ENCODE peak calls at places on chromosomes 13 and 19, in seven cellular contexts. Z, L, C, N, D, U and G are unnamed samples.

GRCh38 chr13:33464345-33464744 is 178.8 kb upstream of the STARD13 start:
- DNase-seq in U (no peak), Z (no peak), L (no peak), C (no peak), N (no peak), D (no peak), G (no peak)

GRCh38 chr19:52196256-52196967 is 6.6 kb downstream of the PPP2R1A start:
- DNase-seq in L (no peak), D (no peak), Z (no peak), C (no peak), U (no peak), N (no peak), G (no peak)

GRCh38 chr19:40588110-40588854 is 11.6 kb downstream of the SHKBP1 start:
- DNase-seq in Z (peak), C (no peak), N (peak), U (no peak), L (no peak), D (no peak), G (peak)

GRCh38 chr19:54029930-54030490 is 33.7 kb downstream of the VSTM1 start:
- DNase-seq in U (peak), D (peak), Z (peak), N (peak), L (peak), C (no peak), G (peak)

GRCh38 chr19:17391371-17392151 is 2.4 kb downstream of the CCDC194 start:
- DNase-seq in U (no peak), N (no peak), C (no peak), Z (no peak), L (no peak), D (no peak), G (no peak)

GRCh38 chr13:95754069-95754468 is 77.1 kb downstream of the DNAJC3 start:
- DNase-seq in D (no peak), C (no peak), L (no peak), Z (peak), U (no peak), N (no peak), G (no peak)

GRCh38 chr19:49056101-49056901 is 1.2 kb downstream of the CGB7 start:
- DNase-seq in L (peak), C (peak), N (peak), U (no peak), D (peak), Z (peak), G (peak)

GRCh38 chr13:48156466-48156865 is 61.6 kb upstream of the MED4 start:
- DNase-seq in L (peak), Z (no peak), D (no peak), C (no peak), N (no peak), U (no peak), G (no peak)

GRCh38 chr13:112716841-112717520 is 27.1 kb downstream of the ATP11A start:
- DNase-seq in U (no peak), L (no peak), D (no peak), Z (no peak), C (no peak), N (no peak), G (no peak)

GRCh38 chr19:41189425-41190065 is 3.5 kb upstream of the CYP2S1 start:
- DNase-seq in L (no peak), D (no peak), U (no peak), Z (no peak), C (no peak), N (no peak), G (no peak)

GRCh38 chr19:44722131-44723121 is 23.5 kb downstream of the CEACAM16 start:
- DNase-seq in L (no peak), D (peak), C (no peak), U (no peak), N (peak), Z (no peak), G (no peak)

GRCh38 chr13:38582133-38582532 is 104.7 kb upstream of the FREM2 start:
- DNase-seq in U (no peak), N (peak), Z (peak), C (no peak), L (no peak), D (peak), G (peak)

GRCh38 chr19:47272448-47273312 is 2.0 kb upstream of the INAFM1 start:
- DNase-seq in Z (peak), N (no peak), U (no peak), C (no peak), D (no peak), L (no peak), G (peak)

GRCh38 chr19:41325947-41326706 is 16.2 kb downstream of the CCDC97 start:
- DNase-seq in Z (peak), U (no peak), N (no peak), D (peak), L (no peak), C (no peak), G (peak)

GRCh38 chr19:16067205-16067938 is 8.9 kb upstream of the TPM4 start:
- DNase-seq in D (no peak), C (peak), N (no peak), Z (peak), U (no peak), L (no peak), G (peak)

GRCh38 chr19:19488041-19488874 is 27.1 kb downstream of the TSSK6 start:
- DNase-seq in D (no peak), U (no peak), C (no peak), L (no peak), N (no peak), Z (peak), G (no peak)

GRCh38 chr13:112132142-112132541 is 65.2 kb downstream of the SOX1 start:
- DNase-seq in D (no peak), Z (no peak), C (no peak), U (no peak), L (no peak), N (no peak), G (no peak)

GRCh38 chr13:40563350-40564125 is 102.9 kb downstream of the FOXO1 start:
- DNase-seq in U (no peak), D (no peak), N (no peak), C (peak), L (no peak), Z (peak), G (peak)

GRCh38 chr13:107034236-107034635 is 466.3 kb upstream of the ARGLU1 start:
- DNase-seq in D (no peak), N (no peak), L (no peak), Z (no peak), U (no peak), C (no peak), G (no peak)

GRCh38 chr13:25922373-25922772 is 129.4 kb downstream of the SHISA2 start:
- DNase-seq in Z (no peak), U (no peak), L (no peak), D (no peak), N (no peak), C (no peak), G (no peak)

DNA sequence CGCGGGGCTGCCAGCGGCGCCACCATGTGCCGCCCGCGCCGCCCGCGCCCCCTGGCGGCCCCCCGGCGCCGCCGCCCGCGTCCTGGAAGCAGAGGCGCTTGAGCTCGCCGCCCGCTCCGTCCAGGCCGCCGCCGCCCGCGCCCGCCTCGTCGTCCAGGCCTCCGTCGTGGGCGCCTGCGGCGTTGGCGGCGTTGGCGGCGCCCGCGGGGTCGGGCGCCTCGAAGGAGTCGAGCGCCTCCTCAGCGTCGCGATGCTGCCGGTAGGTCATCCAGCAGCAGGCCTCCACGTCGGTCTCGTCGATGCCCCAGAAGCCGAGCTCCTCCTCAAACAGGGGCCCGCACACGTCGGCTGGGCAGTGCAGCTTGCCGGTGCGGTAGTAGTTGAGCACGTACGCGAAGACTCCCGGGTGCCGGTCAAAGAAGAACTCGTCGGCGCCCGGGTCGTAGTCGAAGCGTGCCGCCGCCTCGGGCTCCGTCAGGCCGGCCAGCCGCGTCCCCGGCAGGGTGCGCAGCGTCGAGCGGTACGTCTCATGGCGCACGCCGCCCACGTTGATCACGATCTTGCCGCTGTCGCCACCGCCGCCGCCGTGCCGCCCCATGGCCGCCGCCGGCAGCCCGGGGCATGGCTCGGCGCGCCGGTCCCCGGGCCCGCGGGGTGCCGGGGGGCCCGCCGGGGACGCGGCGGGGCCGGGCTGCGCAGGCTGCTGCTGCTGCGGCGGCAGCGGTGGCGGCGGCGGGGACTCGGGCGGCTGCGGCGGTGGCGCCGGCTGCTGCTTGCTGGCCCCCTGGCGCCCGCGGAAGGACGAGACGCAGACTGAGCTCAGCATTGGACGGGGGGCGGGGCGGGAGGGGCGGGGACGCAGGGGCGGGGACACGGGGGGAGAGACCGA is 676 bp downstream of the KCNC3 start:
- DNase-seq in L (no peak), Z (no peak), D (peak), C (no peak), U (no peak), N (peak), G (no peak)
- TF ChIP-seq CTCF in L (no peak), Z (no peak), D (peak), C (no peak), U (no peak), N (peak), G (no peak)

DNA sequence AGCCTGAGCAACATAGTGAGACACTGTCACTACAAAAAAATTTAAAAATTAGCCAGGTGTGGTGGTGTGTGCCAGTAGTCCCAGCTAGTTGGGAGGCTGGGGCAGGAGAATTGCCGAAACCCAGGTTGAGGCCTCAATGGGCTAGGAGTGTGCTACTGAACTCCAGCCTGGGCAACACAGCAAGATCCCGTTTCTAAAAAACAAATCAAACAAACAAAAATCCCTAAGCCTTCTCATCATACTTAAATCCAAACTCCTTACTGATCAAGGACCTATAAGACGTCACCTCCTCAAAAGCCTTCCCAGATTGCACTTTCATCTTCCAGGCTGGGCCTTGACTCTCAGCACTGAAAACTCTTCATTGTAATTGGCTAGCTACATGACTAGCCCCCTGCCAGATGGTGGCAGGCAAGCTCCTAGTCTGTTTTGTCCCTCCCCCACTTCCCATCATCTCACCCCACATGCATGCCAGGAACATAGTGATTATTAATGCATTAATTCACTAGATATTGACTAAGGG is 17.5 kb upstream of the NANOS3 start:
- DNase-seq in U (no peak), Z (peak), C (no peak), D (no peak), L (no peak), N (peak), G (peak)
- TF ChIP-seq CTCF in U (no peak), Z (no peak), C (no peak), D (no peak), L (no peak), N (no peak), G (peak)

DNA sequence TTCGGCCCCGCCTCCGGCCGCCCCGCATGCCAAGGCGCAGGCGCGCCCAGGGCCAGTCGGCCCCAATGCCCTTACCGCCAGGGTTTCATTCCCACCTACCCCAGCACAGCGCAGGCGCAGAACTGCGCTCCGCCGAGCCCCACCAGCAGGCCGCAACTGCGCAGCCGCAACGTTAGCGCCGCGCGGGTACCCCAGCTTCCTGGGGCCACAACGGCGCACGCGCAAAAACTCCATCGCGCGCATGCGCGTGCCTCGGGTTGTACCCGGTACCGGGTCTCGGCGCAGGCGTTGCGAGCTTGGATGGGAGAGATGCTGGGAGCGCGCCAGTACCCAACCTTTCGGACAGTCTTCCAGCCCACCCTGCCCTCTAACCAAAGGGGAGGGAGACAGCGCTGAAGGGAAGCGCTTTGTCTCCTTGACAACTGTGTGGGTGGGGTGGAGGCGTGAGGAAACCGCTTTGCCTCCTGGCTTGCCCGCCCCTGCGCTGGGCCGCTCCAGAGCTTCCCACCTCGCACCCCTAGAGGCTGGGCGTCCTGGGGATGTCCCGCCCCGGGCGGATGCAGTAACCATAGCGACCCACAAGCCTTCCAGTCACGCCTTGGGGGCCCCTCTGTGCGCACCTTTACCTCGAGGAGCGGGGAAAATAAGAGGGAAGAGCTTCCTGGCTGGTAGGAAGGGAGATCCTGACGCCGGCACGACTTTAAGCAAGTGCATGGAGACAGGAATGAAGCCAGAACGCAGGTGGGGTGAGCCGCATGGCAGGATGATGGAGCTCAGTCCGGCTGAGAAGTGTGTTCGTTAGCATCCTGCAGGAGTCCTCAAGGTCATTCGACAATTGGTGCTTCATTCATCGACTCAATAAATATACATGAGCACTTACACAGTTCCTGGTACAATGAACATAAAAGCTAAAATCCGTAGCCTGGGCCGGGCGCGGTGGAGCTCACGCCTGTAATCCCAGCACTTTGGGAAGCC is 525 bp upstream of the MYPOP start:
- DNase-seq in D (peak), L (peak), N (peak), C (peak), U (peak), Z (peak), G (peak)
- TF ChIP-seq CTCF in D (no peak), L (no peak), N (no peak), C (no peak), U (no peak), Z (no peak), G (no peak)

GRCh38 chr19:4591296-4591695 is 31.8 kb upstream of the SEMA6B start:
- DNase-seq in N (no peak), D (no peak), U (no peak), Z (no peak), L (no peak), C (no peak), G (no peak)

GRCh38 chr19:4590559-4590958 is 31.1 kb upstream of the SEMA6B start:
- DNase-seq in U (no peak), C (no peak), L (no peak), Z (no peak), N (no peak), D (no peak), G (no peak)

GRCh38 chr19:4592445-4592844 is 33.0 kb upstream of the SEMA6B start:
- DNase-seq in D (no peak), Z (no peak), N (no peak), C (no peak), L (no peak), U (no peak), G (no peak)

GRCh38 chr19:4587527-4587926 is 28.0 kb upstream of the SEMA6B start:
- DNase-seq in Z (no peak), C (no peak), U (no peak), D (no peak), N (no peak), L (no peak), G (no peak)

DNA sequence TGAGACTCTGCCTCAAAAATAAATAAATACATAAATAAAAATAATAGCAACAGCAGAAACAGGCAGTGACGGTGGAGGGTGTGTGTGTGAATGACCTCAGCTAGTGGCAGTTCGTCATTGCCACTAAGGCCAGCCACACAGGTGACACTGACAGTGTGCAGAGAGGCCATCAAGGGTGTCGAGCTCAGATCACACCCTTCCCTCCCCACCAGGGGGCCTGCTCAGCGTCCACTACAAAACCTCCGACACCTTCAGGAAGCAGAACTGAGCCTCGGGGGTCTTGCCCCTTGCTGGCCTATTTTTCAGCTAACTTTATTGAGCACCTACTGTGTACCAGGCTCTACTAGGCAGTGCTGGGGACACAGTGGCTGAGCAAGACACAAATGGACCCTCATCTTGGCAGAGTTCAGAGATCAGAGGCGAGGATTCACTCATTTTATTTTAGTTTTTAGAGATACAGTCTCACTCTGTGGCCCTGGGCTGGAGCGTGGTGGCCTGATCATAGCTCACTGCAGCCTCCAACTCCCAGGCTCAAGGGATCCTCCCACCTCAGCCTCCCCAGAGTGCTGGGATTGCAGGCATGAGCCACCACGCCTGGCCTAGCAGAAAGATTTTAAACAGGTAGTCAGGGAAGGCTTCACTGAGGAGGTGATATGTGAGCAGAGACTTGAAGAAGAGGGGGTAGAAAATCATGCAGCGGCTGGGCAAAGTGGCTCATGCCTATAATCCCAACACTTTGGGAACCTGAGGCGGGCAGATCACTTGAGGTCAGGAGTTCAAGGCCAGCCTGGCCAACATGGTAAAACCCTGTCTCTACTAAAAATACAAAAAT is 30.3 kb upstream of the SEMA6B start:
- DNase-seq in Z (no peak), D (peak), U (no peak), N (no peak), L (no peak), C (no peak), G (no peak)
- TF ChIP-seq CTCF in Z (peak), D (peak), U (no peak), N (peak), L (no peak), C (no peak), G (peak)

DNA sequence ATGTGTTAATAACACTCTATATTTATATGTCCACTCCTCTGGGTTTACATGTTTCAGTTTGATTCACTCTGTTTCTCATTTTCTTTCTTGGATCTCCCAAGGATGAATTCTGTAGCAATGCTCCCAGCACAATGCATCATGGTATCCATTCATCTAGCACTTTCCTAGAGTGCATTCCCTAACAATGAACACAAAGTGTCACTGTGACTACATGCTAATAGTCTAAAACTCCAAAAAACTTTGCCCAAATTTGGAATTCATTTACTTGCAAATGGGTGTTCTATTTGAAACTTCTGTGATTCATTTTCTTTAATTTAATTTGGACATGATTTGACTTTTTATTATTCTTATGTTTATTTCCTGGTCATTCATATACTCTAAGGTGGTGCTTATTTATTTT is 286.3 kb downstream of the POU4F1 start:
- DNase-seq in U (no peak), D (no peak), N (no peak), C (no peak), Z (no peak), L (no peak), G (no peak)
- TF ChIP-seq CTCF in U (no peak), D (peak), N (no peak), C (no peak), Z (peak), L (no peak), G (no peak)

DNA sequence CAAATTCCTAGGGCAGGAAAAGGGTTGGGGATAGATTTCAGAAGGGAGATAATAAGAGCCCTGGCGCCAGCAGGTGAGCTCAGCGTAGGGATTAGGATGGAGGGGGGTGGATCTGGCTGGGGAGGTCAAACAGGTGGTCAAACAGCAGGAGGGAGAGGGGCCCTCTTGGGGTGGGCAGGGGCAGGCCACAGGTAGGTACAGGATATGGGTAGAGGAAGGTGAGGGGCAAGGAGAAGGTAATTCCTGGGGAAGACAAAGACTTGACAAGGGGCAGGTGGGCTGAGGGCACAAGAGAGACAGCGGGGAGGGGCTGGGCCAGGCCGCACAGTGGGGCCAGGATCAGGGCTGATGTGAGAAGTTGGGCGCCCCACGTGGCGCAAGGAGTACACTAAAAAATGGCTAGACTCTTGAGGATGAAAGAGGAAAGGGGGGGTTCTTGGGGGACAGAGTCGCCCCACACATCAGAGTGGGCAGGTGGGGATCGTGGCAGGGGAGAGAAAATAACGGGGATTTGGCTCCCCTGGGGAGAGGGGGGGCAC is 713 bp downstream of the KRI1 start:
- DNase-seq in U (no peak), C (peak), D (peak), L (peak), N (peak), Z (peak), G (peak)
- TF ChIP-seq CTCF in U (no peak), C (no peak), D (peak), L (no peak), N (no peak), Z (peak), G (peak)